ENCODE peak calls at places on chromosome 3, in eight cellular contexts. I is DMS 273 treated with DMSO at 0.1 percent for 48 hours; C is CD4-positive, CD25-positive, alpha-beta regulatory T cell; Q is lower lobe of right lung; G is esophagus muscularis mucosa; X is T-helper 17 cell; P is HFFc6; N is Calu3. Z is an unnamed sample.

GRCh38 chr3:100040446-100040845 is 73.9 kb downstream of the FILIP1L start:
- DNase-seq in Q (no peak), X (no peak), P (no peak), I (no peak), G (no peak), C (no peak), N (no peak), Z (no peak)

GRCh38 chr3:62178032-62178431 is 195.3 kb downstream of the FEZF2 start:
- DNase-seq in I (no peak), N (no peak), G (no peak), C (no peak), Q (no peak), P (no peak), X (no peak), Z (no peak)

GRCh38 chr3:187932530-187932929 is 187.3 kb upstream of the BCL6 start:
- DNase-seq in X (no peak), N (no peak), P (no peak), Q (no peak), C (no peak), I (no peak), G (no peak), Z (no peak)

GRCh38 chr3:158260392-158260791 is 150.5 kb downstream of the RSRC1 start:
- DNase-seq in G (no peak), Q (no peak), X (no peak), C (no peak), I (no peak), P (no peak), N (no peak), Z (no peak)

GRCh38 chr3:115580566-115580965 is 42.7 kb upstream of the GAP43 start:
- DNase-seq in P (no peak), C (no peak), N (no peak), I (no peak), G (no peak), X (no peak), Q (no peak), Z (no peak)

GRCh38 chr3:120791958-120792357 is 49.4 kb downstream of the GTF2E1 start:
- DNase-seq in I (no peak), N (no peak), X (no peak), C (no peak), P (peak), G (no peak), Q (no peak), Z (no peak)

GRCh38 chr3:160482796-160483195 is 33.2 kb upstream of the TRIM59 start:
- DNase-seq in C (no peak), G (no peak), X (no peak), N (no peak), P (no peak), I (no peak), Q (no peak), Z (no peak)

GRCh38 chr3:159775372-159775961 is 213.2 kb upstream of the IL12A start:
- DNase-seq in G (no peak), I (peak), X (no peak), N (peak), P (peak), C (no peak), Q (no peak), Z (no peak)

GRCh38 chr3:197709135-197709534 is 27.6 kb downstream of the RUBCN start:
- DNase-seq in Q (no peak), C (no peak), P (no peak), X (no peak), I (no peak), G (no peak), N (no peak), Z (no peak)

GRCh38 chr3:58299839-58300516 is 6.1 kb upstream of the RPP14 start:
- DNase-seq in G (no peak), P (peak), Q (no peak), C (peak), I (no peak), N (peak), X (no peak), Z (no peak)

GRCh38 chr3:60803812-60804211 is 447.4 kb downstream of the FHIT start:
- DNase-seq in X (no peak), P (no peak), C (no peak), G (no peak), I (no peak), Q (no peak), N (no peak), Z (no peak)

GRCh38 chr3:178103140-178103539 is 433.1 kb upstream of the KCNMB2 start:
- DNase-seq in P (no peak), G (no peak), Q (no peak), N (no peak), X (no peak), I (no peak), C (no peak), Z (no peak)

GRCh38 chr3:197363553-197364409 is 65.4 kb upstream of the DLG1 start:
- DNase-seq in N (no peak), C (no peak), I (no peak), P (no peak), X (no peak), G (no peak), Q (no peak), Z (no peak)

GRCh38 chr3:126467611-126467955 is 8.1 kb downstream of the ZXDC start:
- DNase-seq in N (no peak), C (no peak), X (no peak), I (no peak), G (no peak), Q (no peak), P (no peak), Z (no peak)

GRCh38 chr3:41267975-41268640 is 68.8 kb downstream of the CTNNB1 start:
- DNase-seq in N (peak), C (no peak), P (peak), G (no peak), X (no peak), Q (no peak), I (no peak), Z (no peak)

GRCh38 chr3:16060358-16060852 is 114.1 kb upstream of the GALNT15 start:
- DNase-seq in P (peak), Q (no peak), I (no peak), X (no peak), G (peak), C (no peak), N (peak), Z (no peak)

GRCh38 chr3:158261371-158261991 is 151.6 kb downstream of the RSRC1 start:
- DNase-seq in G (no peak), N (no peak), I (peak), P (no peak), Q (no peak), C (no peak), X (no peak), Z (no peak)

GRCh38 chr3:177441813-177442646 is 244.7 kb upstream of the TBL1XR1 start:
- DNase-seq in G (no peak), C (no peak), N (no peak), I (no peak), Q (no peak), X (no peak), P (no peak), Z (no peak)

GRCh38 chr3:58281069-58281468 is 25.0 kb upstream of the RPP14 start:
- DNase-seq in X (no peak), Q (no peak), I (no peak), C (no peak), N (no peak), G (no peak), P (no peak), Z (no peak)

GRCh38 chr3:151135548-151136337 is 50.3 kb downstream of the MED12L start:
- DNase-seq in C (no peak), N (peak), I (no peak), Q (peak), X (no peak), G (no peak), P (no peak), Z (peak)

GRCh38 chr3:189699873-189700272 is 68.7 kb downstream of the TP63 start:
- DNase-seq in I (no peak), X (no peak), Q (no peak), N (no peak), G (no peak), P (no peak), C (no peak), Z (no peak)

GRCh38 chr3:87397210-87397609 is 120.8 kb upstream of the POU1F1 start:
- DNase-seq in I (no peak), P (peak), N (no peak), G (no peak), X (no peak), C (no peak), Q (no peak), Z (no peak)

GRCh38 chr3:107574650-107575049 is 51.9 kb downstream of the BBX start:
- DNase-seq in P (peak), Q (no peak), N (no peak), G (no peak), I (peak), X (no peak), C (no peak), Z (no peak)

GRCh38 chr3:152183473-152183872 is 85.3 kb upstream of the MBNL1 start:
- DNase-seq in X (no peak), Q (no peak), I (peak), P (no peak), G (no peak), C (no peak), N (peak), Z (no peak)

GRCh38 chr3:186589856-186590579 is 19.5 kb downstream of the DNAJB11 start:
- DNase-seq in C (peak), X (no peak), P (no peak), N (peak), Q (no peak), G (no peak), I (no peak), Z (no peak)

GRCh38 chr3:142429582-142429981 is 18.3 kb downstream of the XRN1 start:
- DNase-seq in G (no peak), P (no peak), I (no peak), C (no peak), Q (no peak), N (no peak), X (no peak), Z (no peak)

GRCh38 chr3:139287557-139287956 is 56.3 kb upstream of the MRPS22 start:
- DNase-seq in Q (no peak), P (no peak), I (no peak), X (no peak), N (no peak), G (no peak), C (no peak), Z (no peak)

GRCh38 chr3:44906997-44907396 is 32.6 kb downstream of the TGM4 start:
- DNase-seq in X (no peak), Q (no peak), I (no peak), P (no peak), N (no peak), G (no peak), C (no peak), Z (no peak)

GRCh38 chr3:20230954-20231353 is 44.9 kb upstream of the SGO1 start:
- DNase-seq in X (no peak), G (no peak), Q (no peak), P (no peak), N (no peak), C (no peak), I (no peak), Z (no peak)

GRCh38 chr3:45127130-45127822 is 18.9 kb downstream of the CDCP1 start:
- DNase-seq in X (no peak), P (no peak), C (no peak), Q (no peak), I (no peak), G (no peak), N (no peak), Z (no peak)

GRCh38 chr3:182690163-182690562 is 103.1 kb upstream of the ATP11B start:
- DNase-seq in X (no peak), C (no peak), N (no peak), Q (no peak), I (no peak), G (no peak), P (no peak), Z (no peak)

GRCh38 chr3:120528163-120528562 is 68.0 kb upstream of the NDUFB4 start:
- DNase-seq in P (no peak), Q (no peak), I (no peak), N (no peak), G (no peak), X (no peak), C (no peak), Z (no peak)

GRCh38 chr3:34185301-34185700 is 386.9 kb downstream of the PDCD6IP start:
- DNase-seq in N (peak), C (no peak), X (no peak), P (no peak), G (no peak), Q (no peak), I (no peak), Z (no peak)

GRCh38 chr3:64621275-64621674 is 66.5 kb downstream of the ADAMTS9 start:
- DNase-seq in Q (no peak), I (no peak), G (no peak), X (no peak), N (no peak), P (no peak), C (no peak), Z (no peak)